ENCODE peak calls at places on chromosomes 13 and 19, in seven cellular contexts. One of them, this sample, is unnamed.

GRCh38 chr13:105979586-105979985 is 555.9 kb downstream of the EFNB2 start:
- DNase-seq in AG04450: no peak
- DNase-seq in ascending aorta: no peak
- DNase-seq in choroid plexus epithelial cell: peak; percentile 34
- DNase-seq in GM23248: no peak
- DNase-seq in heart right ventricle: no peak
- DNase-seq in mesendoderm: peak; percentile 29
- DNase-seq in this sample: no peak

GRCh38 chr13:75302031-75302430 is 179.9 kb downstream of the TBC1D4 start:
- DNase-seq in AG04450: no peak
- DNase-seq in ascending aorta: no peak
- DNase-seq in choroid plexus epithelial cell: no peak
- DNase-seq in GM23248: no peak
- DNase-seq in heart right ventricle: no peak
- DNase-seq in mesendoderm: no peak
- DNase-seq in this sample: no peak

GRCh38 chr19:53959176-53959757 is 3.5 kb upstream of the CACNG8 start:
- DNase-seq in AG04450: no peak
- DNase-seq in ascending aorta: no peak
- DNase-seq in choroid plexus epithelial cell: no peak
- DNase-seq in GM23248: no peak
- DNase-seq in heart right ventricle: no peak
- DNase-seq in mesendoderm: peak; percentile 55
- DNase-seq in this sample: no peak

GRCh38 chr13:36819811-36820140 is 754 bp downstream of the RFXAP start:
- DNase-seq in AG04450: no peak
- DNase-seq in ascending aorta: no peak
- DNase-seq in choroid plexus epithelial cell: peak; percentile 40
- DNase-seq in GM23248: peak; percentile 52
- DNase-seq in heart right ventricle: peak; percentile 10
- DNase-seq in mesendoderm: peak; percentile 56
- DNase-seq in this sample: no peak

GRCh38 chr13:105804561-105805190 is 730.8 kb downstream of the EFNB2 start:
- DNase-seq in AG04450: peak; percentile 11
- DNase-seq in ascending aorta: no peak
- DNase-seq in choroid plexus epithelial cell: peak; percentile 63
- DNase-seq in GM23248: peak; percentile 2
- DNase-seq in heart right ventricle: peak; percentile 7
- DNase-seq in mesendoderm: no peak
- DNase-seq in this sample: no peak

GRCh38 chr19:50994129-50994528 is 7.3 kb downstream of the KLK8 start:
- DNase-seq in AG04450: no peak
- DNase-seq in ascending aorta: no peak
- DNase-seq in choroid plexus epithelial cell: no peak
- DNase-seq in GM23248: no peak
- DNase-seq in heart right ventricle: no peak
- DNase-seq in mesendoderm: peak; percentile 45
- DNase-seq in this sample: no peak

GRCh38 chr13:21164631-21165030 is 11.7 kb downstream of the SKA3 start:
- DNase-seq in AG04450: no peak
- DNase-seq in ascending aorta: no peak
- DNase-seq in choroid plexus epithelial cell: peak; percentile 40
- DNase-seq in GM23248: peak; percentile 13
- DNase-seq in heart right ventricle: no peak
- DNase-seq in mesendoderm: no peak
- DNase-seq in this sample: no peak

GRCh38 chr13:109028626-109029025 is 399.2 kb downstream of the MYO16 start:
- DNase-seq in AG04450: no peak
- DNase-seq in ascending aorta: no peak
- DNase-seq in choroid plexus epithelial cell: no peak
- DNase-seq in GM23248: no peak
- DNase-seq in heart right ventricle: no peak
- DNase-seq in mesendoderm: no peak
- DNase-seq in this sample: no peak

GRCh38 chr19:11377756-11378155 is 3.3 kb downstream of the SWSAP1 start:
- DNase-seq in AG04450: no peak
- DNase-seq in ascending aorta: no peak
- DNase-seq in choroid plexus epithelial cell: peak; percentile 32
- DNase-seq in GM23248: peak; percentile 77
- DNase-seq in heart right ventricle: no peak
- DNase-seq in mesendoderm: no peak
- DNase-seq in this sample: no peak

GRCh38 chr13:97407540-97407939 is 26.4 kb upstream of the RAP2A start:
- DNase-seq in AG04450: no peak
- DNase-seq in ascending aorta: no peak
- DNase-seq in choroid plexus epithelial cell: no peak
- DNase-seq in GM23248: no peak
- DNase-seq in heart right ventricle: no peak
- DNase-seq in mesendoderm: no peak
- DNase-seq in this sample: no peak

GRCh38 chr13:39484506-39485313 is 118.3 kb downstream of the LHFPL6 start:
- DNase-seq in AG04450: no peak
- DNase-seq in ascending aorta: no peak
- DNase-seq in choroid plexus epithelial cell: peak; percentile 44
- DNase-seq in GM23248: peak; percentile 78
- DNase-seq in heart right ventricle: no peak
- DNase-seq in mesendoderm: peak; percentile 38
- DNase-seq in this sample: no peak

GRCh38 chr13:98189841-98190505 is 12.9 kb upstream of the RNF113B start:
- DNase-seq in AG04450: no peak
- DNase-seq in ascending aorta: no peak
- DNase-seq in choroid plexus epithelial cell: no peak
- DNase-seq in GM23248: no peak
- DNase-seq in heart right ventricle: peak; percentile 55
- DNase-seq in mesendoderm: no peak
- DNase-seq in this sample: no peak

GRCh38 chr13:31053896-31054295 is 107.8 kb downstream of the HSPH1 start:
- DNase-seq in AG04450: no peak
- DNase-seq in ascending aorta: peak; percentile 44
- DNase-seq in choroid plexus epithelial cell: no peak
- DNase-seq in GM23248: no peak
- DNase-seq in heart right ventricle: no peak
- DNase-seq in mesendoderm: no peak
- DNase-seq in this sample: no peak

GRCh38 chr13:66534561-66534960 is 695.6 kb downstream of the PCDH9 start:
- DNase-seq in AG04450: no peak
- DNase-seq in ascending aorta: no peak
- DNase-seq in choroid plexus epithelial cell: peak; percentile 72
- DNase-seq in GM23248: no peak
- DNase-seq in heart right ventricle: no peak
- DNase-seq in mesendoderm: no peak
- DNase-seq in this sample: no peak

GRCh38 chr19:35458821-35459391 is 10.8 kb downstream of the FFAR2 start:
- DNase-seq in AG04450: no peak
- DNase-seq in ascending aorta: no peak
- DNase-seq in choroid plexus epithelial cell: no peak
- DNase-seq in GM23248: no peak
- DNase-seq in heart right ventricle: no peak
- DNase-seq in mesendoderm: no peak
- DNase-seq in this sample: no peak

GRCh38 chr13:95660981-95661581 is 15.9 kb upstream of the DNAJC3 start:
- DNase-seq in AG04450: no peak
- DNase-seq in ascending aorta: no peak
- DNase-seq in choroid plexus epithelial cell: peak; percentile 71
- DNase-seq in GM23248: peak; percentile 73
- DNase-seq in heart right ventricle: no peak
- DNase-seq in mesendoderm: peak; percentile 50
- DNase-seq in this sample: no peak

GRCh38 chr19:27972291-27973040 is 1240.5 kb downstream of the UQCRFS1 start:
- DNase-seq in AG04450: no peak
- DNase-seq in ascending aorta: no peak
- DNase-seq in choroid plexus epithelial cell: peak; percentile 54
- DNase-seq in GM23248: peak; percentile 68
- DNase-seq in heart right ventricle: no peak
- DNase-seq in mesendoderm: peak; percentile 81
- DNase-seq in this sample: no peak

GRCh38 chr13:28493740-28494536 is 990 bp downstream of the FLT1 start:
- DNase-seq in AG04450: no peak
- DNase-seq in ascending aorta: no peak
- DNase-seq in choroid plexus epithelial cell: no peak
- DNase-seq in GM23248: peak; percentile 51
- DNase-seq in heart right ventricle: peak; percentile 12
- DNase-seq in mesendoderm: peak; percentile 59
- DNase-seq in this sample: no peak
- H3K4me3 ChIP-seq in AG04450: peak overlapping the region; percentile 57
- H3K4me3 ChIP-seq in ascending aorta: peak overlapping the region; percentile 63
- H3K4me3 ChIP-seq in choroid plexus epithelial cell: peak overlapping the region; percentile 49
- H3K4me3 ChIP-seq in GM23248: peak overlapping the region; percentile 74
- H3K4me3 ChIP-seq in heart right ventricle: peak overlapping the region; percentile 77
- H3K4me3 ChIP-seq in mesendoderm: peak overlapping the region; percentile 63
- H3K4me3 ChIP-seq in this sample: peak overlapping the region; percentile 73

DNA sequence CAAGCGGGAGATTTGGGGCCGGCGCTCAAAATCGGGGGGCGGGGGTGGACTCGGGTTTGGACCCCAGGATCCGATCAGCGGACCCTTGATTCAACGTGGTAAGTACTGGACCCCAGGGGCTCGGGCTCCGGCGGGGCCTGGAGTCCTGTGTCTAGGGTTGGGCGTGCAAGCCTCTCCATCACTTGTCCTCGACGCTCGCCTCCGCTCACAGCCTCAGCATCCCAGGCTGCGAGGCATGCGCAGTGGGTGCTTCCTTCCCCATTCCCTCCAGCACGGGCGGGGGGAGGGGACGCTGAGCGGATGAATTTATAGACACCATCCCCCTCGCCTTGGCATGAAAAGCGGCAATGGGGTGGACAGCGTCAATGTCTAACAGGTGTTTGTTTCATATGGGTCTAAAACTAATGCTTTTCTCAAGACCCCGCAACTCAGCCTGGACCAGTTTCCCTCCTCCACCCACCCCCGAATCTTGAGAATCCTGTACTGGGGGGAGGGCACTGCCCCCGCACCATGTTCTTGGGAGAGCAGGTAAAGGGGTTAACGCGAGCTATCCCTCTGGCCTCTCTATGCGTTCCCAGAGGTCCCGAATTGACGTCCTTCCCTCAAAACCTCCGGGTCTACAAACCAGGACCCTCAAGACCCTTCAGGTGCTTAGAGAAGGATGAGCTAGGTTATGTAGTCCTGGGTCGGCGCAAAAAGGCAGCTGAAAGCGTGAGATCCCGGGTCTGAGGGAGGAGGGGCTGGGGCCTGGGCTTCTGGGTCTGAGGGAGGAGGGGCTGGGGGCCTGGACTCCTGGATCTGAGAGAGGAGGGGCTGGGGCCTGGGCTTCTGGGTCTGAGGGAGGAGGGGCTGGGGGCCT is 556 bp downstream of the CPT1C start:
- DNase-seq in AG04450: no peak
- DNase-seq in ascending aorta: no peak
- DNase-seq in choroid plexus epithelial cell: peak; percentile 68
- DNase-seq in GM23248: peak; percentile 85
- DNase-seq in heart right ventricle: no peak
- DNase-seq in mesendoderm: peak; percentile 87
- DNase-seq in this sample: no peak
- H3K4me3 ChIP-seq in AG04450: peak overlapping the region; percentile 73
- H3K4me3 ChIP-seq in ascending aorta: peak overlapping the region; percentile 46
- H3K4me3 ChIP-seq in choroid plexus epithelial cell: peak overlapping the region; percentile 50
- H3K4me3 ChIP-seq in GM23248: peak overlapping the region; percentile 82
- H3K4me3 ChIP-seq in heart right ventricle: no peak overlapping the region
- H3K4me3 ChIP-seq in mesendoderm: peak overlapping the region; percentile 38
- H3K4me3 ChIP-seq in this sample: peak overlapping the region; percentile 42

GRCh38 chr19:7427944-7428343 is 60.9 kb downstream of the PEX11G start:
- DNase-seq in AG04450: peak; percentile 86
- DNase-seq in ascending aorta: no peak
- DNase-seq in choroid plexus epithelial cell: peak; percentile 59
- DNase-seq in GM23248: no peak
- DNase-seq in heart right ventricle: no peak
- DNase-seq in mesendoderm: no peak
- DNase-seq in this sample: no peak

GRCh38 chr19:7426986-7427385 is 61.8 kb downstream of the PEX11G start:
- DNase-seq in AG04450: no peak
- DNase-seq in ascending aorta: no peak
- DNase-seq in choroid plexus epithelial cell: no peak
- DNase-seq in GM23248: no peak
- DNase-seq in heart right ventricle: no peak
- DNase-seq in mesendoderm: no peak
- DNase-seq in this sample: no peak

GRCh38 chr19:7434391-7434790 is 54.4 kb downstream of the PEX11G start:
- DNase-seq in AG04450: no peak
- DNase-seq in ascending aorta: no peak
- DNase-seq in choroid plexus epithelial cell: no peak
- DNase-seq in GM23248: no peak
- DNase-seq in heart right ventricle: no peak
- DNase-seq in mesendoderm: no peak
- DNase-seq in this sample: no peak

DNA sequence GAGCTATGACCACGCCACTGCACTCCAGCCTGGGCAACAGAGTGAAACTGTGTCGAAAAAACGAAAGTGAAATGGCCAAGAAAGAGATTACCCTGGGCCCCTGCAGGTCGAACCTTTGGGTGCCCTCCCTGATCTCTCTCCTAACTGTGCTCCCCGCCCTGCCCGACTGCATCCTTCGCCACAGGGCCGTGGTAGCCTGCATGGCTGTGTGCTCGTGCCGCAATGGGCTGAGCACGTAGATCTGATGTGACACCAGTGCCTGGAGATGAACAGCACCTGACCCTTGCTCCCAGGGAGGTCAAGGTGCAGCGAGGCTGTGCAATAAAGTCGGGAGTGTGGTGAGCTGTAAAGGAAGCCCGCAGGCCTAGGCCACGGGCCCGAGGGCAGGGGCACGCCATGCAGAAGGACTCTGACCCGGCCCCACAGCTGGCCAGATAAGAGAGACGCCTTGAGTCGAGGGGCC is 60.2 kb downstream of the PEX11G start:
- DNase-seq in AG04450: no peak
- DNase-seq in ascending aorta: no peak
- DNase-seq in choroid plexus epithelial cell: no peak
- DNase-seq in GM23248: no peak
- DNase-seq in heart right ventricle: no peak
- DNase-seq in mesendoderm: no peak
- DNase-seq in this sample: no peak
- H3K4me3 ChIP-seq in AG04450: no peak overlapping the region
- H3K4me3 ChIP-seq in ascending aorta: no peak overlapping the region
- H3K4me3 ChIP-seq in choroid plexus epithelial cell: no peak overlapping the region
- H3K4me3 ChIP-seq in GM23248: no peak overlapping the region
- H3K4me3 ChIP-seq in heart right ventricle: no peak overlapping the region
- H3K4me3 ChIP-seq in mesendoderm: no peak overlapping the region
- H3K4me3 ChIP-seq in this sample: no peak overlapping the region

GRCh38 chr19:42129399-42130253 is 2.6 kb downstream of the POU2F2 start:
- DNase-seq in AG04450: no peak
- DNase-seq in ascending aorta: peak; percentile 68
- DNase-seq in choroid plexus epithelial cell: peak; percentile 38
- DNase-seq in GM23248: peak; percentile 81
- DNase-seq in heart right ventricle: peak; percentile 34
- DNase-seq in mesendoderm: no peak
- DNase-seq in this sample: peak; percentile 71
- H3K4me3 ChIP-seq in AG04450: peak overlapping the region; percentile 39
- H3K4me3 ChIP-seq in ascending aorta: no peak overlapping the region
- H3K4me3 ChIP-seq in choroid plexus epithelial cell: no peak overlapping the region
- H3K4me3 ChIP-seq in GM23248: peak overlapping the region; percentile 40
- H3K4me3 ChIP-seq in heart right ventricle: no peak overlapping the region
- H3K4me3 ChIP-seq in mesendoderm: no peak overlapping the region
- H3K4me3 ChIP-seq in this sample: peak overlapping the region; percentile 56